ENCODE peak calls at places on chromosome 1, in eight cellular contexts. V is colonic mucosa; K is CD8-positive, alpha-beta memory T cell; X is activated naive CD4-positive, alpha-beta T cell treated with anti-CD3 and anti-CD28 coated beads for 36 hours; P is AG09309; T is stimulated activated CD4-positive, alpha-beta T cell treated with anti-CD3 and anti-CD28 coated beads, Interleukin-4, amount 100 ng/mL, for 24 hours; Y is GM04503; C is T-helper 1 cell. D is an unnamed sample.

GRCh38 chr1:54297596-54298283 is 97.8 kb downstream of the MRPL37 start:
- DNase-seq in Y (no peak), T (no peak), X (no peak), V (peak; percentile 85), C (no peak), K (no peak), P (no peak), D (no peak)

GRCh38 chr1:148263906-148264255 is 111.8 kb upstream of the NBPF11 start:
- DNase-seq in V (no peak), Y (no peak), T (no peak), X (no peak), C (no peak), P (no peak), K (no peak), D (no peak)

GRCh38 chr1:13583592-13583963 is at the start of gene PDPN:
- DNase-seq in Y (no peak), K (no peak), P (no peak), T (no peak), C (no peak), X (no peak), V (peak; percentile 27), D (no peak)

GRCh38 chr1:116288201-116288598 is 84.8 kb upstream of the ATP1A1 start:
- DNase-seq in P (no peak), X (no peak), T (no peak), C (no peak), Y (no peak), K (no peak), V (peak; percentile 6), D (no peak)

GRCh38 chr1:207500306-207500705 is 4.3 kb downstream of the CR1 start:
- DNase-seq in C (no peak), K (no peak), T (no peak), V (no peak), Y (no peak), P (no peak), X (peak; percentile 17), D (no peak)

GRCh38 chr1:71562298-71562697 is 481.5 kb upstream of the ZRANB2 start:
- DNase-seq in C (no peak), P (no peak), K (no peak), Y (no peak), T (no peak), X (no peak), V (no peak), D (no peak)

GRCh38 chr1:225777058-225777582 is 506 bp upstream of the SRP9 start:
- DNase-seq in V (no peak), T (peak; percentile 6), Y (no peak), C (no peak), X (no peak), K (no peak), P (no peak), D (no peak)

GRCh38 chr1:1487701-1488100 is 16.1 kb downstream of the ATAD3B start:
- DNase-seq in V (no peak), Y (no peak), K (no peak), C (no peak), X (no peak), P (no peak), T (no peak), D (no peak)

GRCh38 chr1:19468397-19468956 is 16.9 kb downstream of the CAPZB start:
- DNase-seq in T (peak; percentile 69), K (peak; percentile 73), Y (no peak), V (peak; percentile 96), X (peak; percentile 87), C (peak; percentile 51), P (no peak), D (no peak)

GRCh38 chr1:54865238-54866073 is 21.5 kb downstream of the DHCR24 start:
- DNase-seq in Y (no peak), C (no peak), V (no peak), K (no peak), X (no peak), P (no peak), T (no peak), D (no peak)

GRCh38 chr1:209208648-209209047 is 374.9 kb upstream of the CAMK1G start:
- DNase-seq in C (no peak), Y (no peak), T (no peak), X (no peak), P (no peak), V (no peak), K (no peak), D (no peak)

GRCh38 chr1:230641346-230641745 is 935 bp upstream of the COG2 start:
- DNase-seq in T (no peak), K (no peak), P (no peak), Y (no peak), C (no peak), X (no peak), V (no peak), D (no peak)

GRCh38 chr1:41662656-41663437 is 178.4 kb upstream of the EDN2 start:
- DNase-seq in T (peak; percentile 52), C (peak; percentile 25), X (no peak), K (no peak), V (peak; percentile 48), Y (no peak), P (peak; percentile 61), D (no peak)

GRCh38 chr1:43952731-43953350 is 6.1 kb downstream of the IPO13 start:
- DNase-seq in T (no peak), X (no peak), C (no peak), V (no peak), P (no peak), K (no peak), Y (no peak), D (no peak)

GRCh38 chr1:81549588-81550127 is 251.1 kb upstream of the ADGRL2 start:
- DNase-seq in T (no peak), X (no peak), P (peak; percentile 14), V (no peak), Y (peak; percentile 7), C (no peak), K (no peak), D (no peak)

D was measured in cerebellar nuclear complex.